ENCODE peak calls at places on chromosomes 2 and 18, in seven cellular contexts. A, B, L, Q, R, C and O are unnamed samples. For H3K4me1, the result is how much of the 10 kb centered on the place peaks cover.

GRCh38 chr18:9614401-9615279 is at the start of gene PPP4R1:
- DNase-seq in Q (peak), C (peak), B (peak), R (peak), A (peak), L (peak), O (peak)

GRCh38 chr2:190410171-190410570 is 2.0 kb downstream of the MFSD6 start:
- DNase-seq in A (no peak), L (no peak), C (no peak), Q (no peak), B (no peak), R (no peak), O (no peak)

GRCh38 chr2:64359892-64360657 is 93.9 kb upstream of the LGALSL start:
- DNase-seq in A (peak), Q (peak), B (no peak), L (peak), C (peak), R (peak), O (peak)

GRCh38 chr2:148927010-148927409 is 52.0 kb downstream of the KIF5C start:
- DNase-seq in Q (no peak), L (no peak), B (no peak), C (no peak), A (no peak), R (no peak), O (no peak)

GRCh38 chr2:16950436-16950835 is 284.8 kb upstream of the CYRIA start:
- DNase-seq in C (no peak), A (no peak), Q (no peak), B (no peak), R (no peak), L (peak), O (no peak)

GRCh38 chr2:15584767-15585469 is 6.8 kb upstream of the DDX1 start:
- DNase-seq in A (no peak), C (no peak), R (no peak), Q (no peak), B (no peak), L (no peak), O (no peak)

GRCh38 chr2:109459485-109459884 is 154.3 kb downstream of the SEPTIN10 start:
- DNase-seq in L (peak), A (no peak), C (peak), B (no peak), R (peak), Q (no peak), O (no peak)

GRCh38 chr2:75324141-75324540 is 124.8 kb upstream of the TACR1 start:
- DNase-seq in R (no peak), Q (no peak), L (no peak), C (no peak), B (no peak), A (no peak), O (no peak)

GRCh38 chr2:85409719-85410583 is at the start of gene CAPG:
- DNase-seq in Q (no peak), L (peak), R (no peak), A (peak), B (no peak), C (no peak), O (no peak)

GRCh38 chr2:200298015-200298414 is 8.5 kb upstream of the SPATS2L start:
- DNase-seq in A (no peak), B (no peak), L (no peak), Q (no peak), R (no peak), C (no peak), O (no peak)

GRCh38 chr2:43579275-43579981 is 16.4 kb downstream of the THADA start:
- DNase-seq in B (no peak), Q (no peak), C (no peak), L (no peak), R (no peak), A (no peak), O (no peak)

GRCh38 chr2:70161069-70161534 is 29.7 kb downstream of the C2orf42 start:
- DNase-seq in Q (peak), C (no peak), B (no peak), L (no peak), R (no peak), A (no peak), O (no peak)

GRCh38 chr2:217489145-217489960 is 513.4 kb downstream of the TNS1 start:
- DNase-seq in L (peak), Q (peak), A (peak), B (peak), R (peak), C (no peak), O (no peak)

GRCh38 chr2:118310016-118310877 is 222.0 kb downstream of the INSIG2 start:
- DNase-seq in L (peak), R (no peak), C (no peak), A (peak), Q (peak), B (peak), O (no peak)

GRCh38 chr2:239939736-239940483 is 85.2 kb downstream of the NDUFA10 start:
- DNase-seq in Q (no peak), R (no peak), A (peak), B (no peak), L (peak), C (peak), O (no peak)

GRCh38 chr2:164560181-164560792 is 61.0 kb downstream of the GRB14 start:
- DNase-seq in L (no peak), R (no peak), Q (peak), A (no peak), C (no peak), B (peak), O (no peak)

GRCh38 chr18:6221602-6222014 is 193.1 kb downstream of the L3MBTL4 start:
- DNase-seq in R (no peak), B (no peak), L (no peak), A (no peak), Q (no peak), C (no peak), O (no peak)

GRCh38 chr2:120825370-120826259 is 89.9 kb downstream of the GLI2 start:
- DNase-seq in C (peak), A (no peak), L (peak), B (no peak), Q (no peak), R (peak), O (no peak)

GRCh38 chr2:149586898-149587219 is 716 bp downstream of the MMADHC start:
- DNase-seq in Q (no peak), C (no peak), B (no peak), A (no peak), R (no peak), L (no peak), O (no peak)

GRCh38 chr2:10357193-10357592 is 54.5 kb downstream of the HPCAL1 start:
- DNase-seq in Q (no peak), C (no peak), R (no peak), B (no peak), L (no peak), A (no peak), O (no peak)

GRCh38 chr2:94982661-94983060 is 42.8 kb upstream of the MAL start:
- DNase-seq in R (peak), B (no peak), Q (no peak), L (no peak), A (no peak), C (no peak), O (no peak)

GRCh38 chr2:94987074-94988020 is 38.2 kb upstream of the MAL start:
- DNase-seq in L (no peak), C (no peak), A (no peak), Q (no peak), R (peak), B (no peak), O (no peak)

GRCh38 chr2:94986392-94986963 is 39.0 kb upstream of the MAL start:
- DNase-seq in A (no peak), C (no peak), R (peak), B (peak), L (peak), Q (peak), O (no peak)

GRCh38 chr2:94984964-94985575 is 40.4 kb upstream of the MAL start:
- DNase-seq in A (no peak), L (peak), R (peak), B (no peak), Q (no peak), C (no peak), O (no peak)

DNA sequence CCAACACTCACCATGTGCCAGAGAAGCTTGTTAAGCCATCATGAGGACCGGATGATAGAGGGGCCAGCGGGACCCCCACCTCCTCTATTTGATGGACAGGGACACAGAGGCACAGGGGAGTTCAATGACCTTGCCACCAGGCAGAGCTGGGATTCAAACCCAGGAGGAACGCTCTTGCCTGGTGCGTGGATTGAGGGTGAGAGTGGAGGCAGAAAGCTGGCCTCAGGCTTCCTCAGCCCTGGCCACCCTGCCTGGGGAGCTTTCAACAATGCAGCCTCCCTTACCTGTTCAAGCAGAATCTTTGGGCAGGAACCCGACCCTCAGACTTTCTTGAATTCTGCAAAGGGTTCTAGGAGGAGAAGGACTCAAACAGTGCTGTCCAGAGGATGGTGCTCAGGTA is 39.9 kb upstream of the MAL start:
- DNase-seq in Q (no peak), L (no peak), B (no peak), R (peak), C (no peak), A (no peak), O (no peak)
- TF ChIP-seq CTCF in Q (no peak), L (no peak), B (no peak), R (no peak), C (no peak), A (no peak), O (no peak)

GRCh38 chr2:158499383-158499782 is 42.6 kb downstream of the PKP4 start:
- DNase-seq in R (no peak), A (no peak), L (no peak), C (no peak), Q (no peak), B (no peak), O (no peak)
- H3K4me1 ChIP-seq in R (under half), A (under half), L (under half), C (under half), Q (under half), B (under half), O (under half)

GRCh38 chr18:26405190-26405781 is 143.1 kb downstream of the KCTD1 start:
- DNase-seq in A (peak), B (peak), Q (peak), C (no peak), R (peak), L (peak), O (no peak)
- TF ChIP-seq CTCF in A (peak), B (peak), Q (peak), C (no peak), R (peak), L (peak), O (no peak)

DNA sequence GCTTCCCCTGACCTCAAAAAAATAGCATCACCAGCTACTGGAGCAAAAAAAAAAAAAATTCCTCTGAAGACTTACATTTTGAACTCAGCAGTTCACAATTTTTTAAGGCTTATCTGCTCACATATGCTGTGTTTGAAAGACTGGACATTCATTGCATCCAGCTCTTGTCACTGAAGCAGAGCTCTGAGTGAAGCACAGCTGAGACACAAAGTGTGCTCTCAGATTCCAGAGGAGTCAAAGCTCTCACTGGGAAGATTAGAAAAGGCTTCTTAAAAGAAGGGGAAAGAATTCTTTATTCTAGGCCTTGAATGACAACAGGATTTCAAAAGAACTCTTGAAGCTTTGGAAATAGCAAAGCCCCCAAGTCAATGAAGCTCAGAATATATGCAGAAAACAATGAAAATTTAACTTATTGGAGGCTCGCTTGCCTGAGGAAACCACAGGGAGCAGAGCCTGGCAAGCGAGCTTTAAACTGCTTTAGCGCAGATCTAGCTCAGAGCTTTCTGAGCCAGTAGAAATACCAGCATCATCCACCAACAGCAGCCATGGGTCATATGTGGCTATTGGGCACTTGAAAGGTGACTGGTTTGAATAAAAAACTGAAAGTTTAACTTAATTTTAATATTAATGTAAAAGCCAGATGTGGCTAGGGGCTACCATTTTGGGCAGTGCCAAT is 369.7 kb downstream of the OSR1 start:
- DNase-seq in Q (peak), A (no peak), C (no peak), L (no peak), R (no peak), B (peak), O (no peak)
- H3K4me1 ChIP-seq in Q (under half), A (under half), C (half or more), L (under half), R (under half), B (under half), O (under half)

GRCh38 chr18:75896865-75897264 is 469.4 kb upstream of the SMIM21 start:
- DNase-seq in L (peak), C (no peak), A (no peak), R (no peak), B (peak), Q (peak), O (no peak)
- TF ChIP-seq CTCF in L (peak), C (no peak), A (no peak), R (no peak), B (peak), Q (no peak), O (no peak)

DNA sequence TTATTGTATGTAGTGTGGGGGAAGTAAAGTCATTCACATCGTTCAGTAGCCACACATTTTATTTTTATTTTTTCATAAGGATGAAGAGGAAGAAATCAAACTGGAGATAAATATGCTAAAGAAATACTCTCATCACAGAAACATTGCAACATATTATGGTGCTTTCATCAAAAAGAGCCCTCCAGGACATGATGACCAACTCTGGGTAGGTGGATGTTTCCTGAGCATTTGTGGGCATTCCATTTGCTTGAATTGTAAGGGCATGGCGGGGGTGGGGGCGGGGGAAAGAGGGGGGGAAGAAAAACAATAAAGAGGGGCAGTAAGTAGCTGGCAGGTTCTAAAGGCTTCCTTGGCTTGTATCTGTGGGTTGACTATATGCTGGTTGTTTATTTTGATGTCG is 126.3 kb downstream of the MAP4K4 start:
- DNase-seq in Q (no peak), R (no peak), C (no peak), A (no peak), L (no peak), B (no peak), O (no peak)
- H3K4me1 ChIP-seq in Q (under half), R (under half), C (half or more), A (under half), L (under half), B (under half), O (under half)

GRCh38 chr2:97748397-97748796 is 35.0 kb downstream of the ZAP70 start:
- DNase-seq in B (peak), A (no peak), R (no peak), L (peak), Q (peak), C (no peak), O (no peak)
- TF ChIP-seq CTCF in B (peak), A (no peak), R (peak), L (peak), Q (peak), C (no peak), O (no peak)

GRCh38 chr2:162123806-162124758 is 28.0 kb downstream of the GCG start:
- DNase-seq in R (no peak), L (no peak), C (no peak), Q (peak), B (peak), A (no peak), O (no peak)
- H3K4me1 ChIP-seq in R (under half), L (under half), C (under half), Q (under half), B (under half), A (under half), O (under half)